ENCODE peak calls at places on chromosomes 4 and X, in four cellular contexts. U, Z, I and H are unnamed samples.

GRCh38 chr4:175562537-175562936 is 249.5 kb downstream of the GPM6A start:
- DNase-seq in U (no peak), Z (no peak), I (no peak), H (no peak)

GRCh38 chr4:118363166-118363565 is 10.4 kb upstream of the PRSS12 start:
- DNase-seq in U (no peak), Z (no peak), I (no peak), H (no peak)

GRCh38 chr4:181968371-181968770 is 274.8 kb upstream of the TENM3 start:
- DNase-seq in U (no peak), Z (no peak), I (no peak), H (no peak)

GRCh38 chrX:154430504-154430903 is 2.0 kb downstream of the ATP6AP1 start:
- DNase-seq in U (no peak), Z (no peak), I (no peak), H (no peak)

GRCh38 chr4:119020158-119020557 is 115.5 kb upstream of the MYOZ2 start:
- DNase-seq in U (no peak), Z (no peak), I (no peak), H (no peak)

GRCh38 chr4:108360857-108361820 is 192.4 kb upstream of the LEF1 start:
- DNase-seq in U (no peak), Z (no peak), I (no peak), H (no peak)

GRCh38 chr4:6206771-6207290 is 6.5 kb upstream of the JAKMIP1 start:
- DNase-seq in U (no peak), Z (no peak), I (no peak), H (no peak)

GRCh38 chr4:139986108-139986507 is 167.9 kb downstream of the MAML3 start:
- DNase-seq in U (no peak), Z (no peak), I (no peak), H (no peak)

GRCh38 chrX:70592091-70592490 is 147.5 kb downstream of the DLG3 start:
- DNase-seq in U (no peak), Z (no peak), I (no peak), H (no peak)

GRCh38 chr4:152073738-152074137 is 312.9 kb upstream of the GATB start:
- DNase-seq in U (no peak), Z (no peak), I (no peak), H (no peak)

GRCh38 chrX:46648660-46649059 is 75.1 kb downstream of the CHST7 start:
- DNase-seq in U (no peak), Z (no peak), I (no peak), H (no peak)

GRCh38 chrX:51837926-51838325 is 55.5 kb upstream of the MAGED1 start:
- DNase-seq in U (no peak), Z (peak; percentile 24), I (no peak), H (no peak)

GRCh38 chr4:155603360-155603891 is 63.2 kb upstream of the GUCY1A1 start:
- DNase-seq in U (no peak), Z (no peak), I (no peak), H (no peak)

GRCh38 chr4:15479089-15479912 is 9.6 kb downstream of the CC2D2A start:
- DNase-seq in U (no peak), Z (peak; percentile 42), I (no peak), H (no peak)

GRCh38 chrX:105460366-105460765 is 239.9 kb upstream of the TEX13A start:
- DNase-seq in U (no peak), Z (no peak), I (no peak), H (no peak)

GRCh38 chr4:37001688-37002436 is 242.7 kb upstream of the NWD2 start:
- DNase-seq in U (no peak), Z (no peak), I (no peak), H (no peak)

GRCh38 chr4:113979157-113979972 is at the start of gene ARSJ:
- DNase-seq in U (no peak), Z (peak; percentile 47), I (peak; percentile 11), H (no peak)

GRCh38 chr4:13529130-13529919 is 15.0 kb downstream of the NKX3-2 start:
- DNase-seq in U (no peak), Z (no peak), I (no peak), H (no peak)

GRCh38 chr4:155487231-155487630 is 110.5 kb upstream of the MAP9 start:
- DNase-seq in U (no peak), Z (no peak), I (no peak), H (no peak)

GRCh38 chr4:166309286-166309685 is 436.2 kb downstream of the TLL1 start:
- DNase-seq in U (no peak), Z (no peak), I (no peak), H (no peak)

GRCh38 chr4:133156096-133156495 is 7.0 kb downstream of the PCDH10 start:
- DNase-seq in U (no peak), Z (no peak), I (no peak), H (no peak)

GRCh38 chr4:166259081-166259480 is 386.0 kb downstream of the TLL1 start:
- DNase-seq in U (no peak), Z (no peak), I (no peak), H (no peak)

GRCh38 chrX:13489451-13489850 is 80.0 kb upstream of the EGFL6 start:
- DNase-seq in U (no peak), Z (no peak), I (peak; percentile 39), H (no peak)

GRCh38 chr4:38870098-38870850 is 2.7 kb downstream of the FAM114A1 start:
- DNase-seq in U (no peak), Z (no peak), I (no peak), H (no peak)

GRCh38 chrX:33138677-33139249 is 72.6 kb downstream of the DMD start:
- DNase-seq in U (no peak), Z (no peak), I (no peak), H (no peak)

GRCh38 chrX:27863813-27864212 is 56.0 kb downstream of the MAGEB10 start:
- DNase-seq in U (no peak), Z (no peak), I (no peak), H (no peak)

DNA sequence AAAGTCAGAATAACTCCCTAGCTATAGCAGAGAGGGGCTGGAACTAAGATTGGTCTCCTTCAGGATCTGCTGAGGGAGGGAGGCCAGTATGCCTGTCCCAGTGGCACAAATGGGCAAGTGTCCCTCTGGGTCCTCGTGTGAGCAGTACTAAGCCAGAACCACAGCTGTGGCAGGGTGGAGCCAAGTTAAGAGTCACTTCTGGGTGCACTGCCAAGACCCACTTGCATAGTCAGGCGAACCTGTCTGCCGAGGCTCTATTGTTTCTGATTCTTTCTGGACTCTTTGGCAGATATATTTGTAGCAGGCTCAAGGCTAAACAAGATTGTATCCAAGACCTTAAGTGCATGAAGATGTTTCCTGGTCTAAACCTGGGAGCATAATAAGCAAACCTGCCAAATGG is 1123.7 kb upstream of the POU3F4 start:
- DNase-seq in U (no peak), Z (no peak), I (no peak), H (no peak)
- H3K9me3 ChIP-seq in U (no peaks in the 10 kb centered on the region), Z (no peaks in the 10 kb centered on the region), I (no peaks in the 10 kb centered on the region), H (no peaks in the 10 kb centered on the region)

GRCh38 chrX:145549476-145549875 is 268.2 kb upstream of the SLITRK2 start:
- DNase-seq in U (no peak), Z (no peak), I (no peak), H (no peak)
- H3K9me3 ChIP-seq in U (no peaks in the 10 kb centered on the region), Z (no peaks in the 10 kb centered on the region), I (no peaks in the 10 kb centered on the region), H (no peaks in the 10 kb centered on the region)

DNA sequence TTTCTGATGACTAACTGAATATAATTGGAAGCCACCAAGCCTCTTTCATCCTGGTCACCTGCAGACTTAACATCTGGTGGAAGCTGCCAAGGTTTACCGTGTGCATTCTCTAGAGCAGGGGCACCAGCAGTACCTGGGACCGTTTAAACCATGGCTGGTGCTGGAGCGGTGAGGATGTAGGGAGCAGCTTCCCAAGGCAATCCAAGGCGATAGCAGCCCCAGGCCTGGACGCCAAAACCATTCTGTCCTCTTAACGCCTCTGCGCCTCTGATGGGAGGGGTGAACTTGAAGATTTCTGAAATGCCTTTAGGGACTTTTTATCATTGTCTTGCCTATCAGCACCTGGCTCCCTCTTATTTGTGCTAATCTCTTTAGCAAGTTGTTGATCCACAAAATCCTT is 37.3 kb upstream of the SPANXN2 start:
- DNase-seq in U (no peak), Z (no peak), I (no peak), H (no peak)
- H3K9me3 ChIP-seq in U (no peaks in the 10 kb centered on the region), Z (no peaks in the 10 kb centered on the region), I (no peaks in the 10 kb centered on the region), H (no peaks in the 10 kb centered on the region)

DNA sequence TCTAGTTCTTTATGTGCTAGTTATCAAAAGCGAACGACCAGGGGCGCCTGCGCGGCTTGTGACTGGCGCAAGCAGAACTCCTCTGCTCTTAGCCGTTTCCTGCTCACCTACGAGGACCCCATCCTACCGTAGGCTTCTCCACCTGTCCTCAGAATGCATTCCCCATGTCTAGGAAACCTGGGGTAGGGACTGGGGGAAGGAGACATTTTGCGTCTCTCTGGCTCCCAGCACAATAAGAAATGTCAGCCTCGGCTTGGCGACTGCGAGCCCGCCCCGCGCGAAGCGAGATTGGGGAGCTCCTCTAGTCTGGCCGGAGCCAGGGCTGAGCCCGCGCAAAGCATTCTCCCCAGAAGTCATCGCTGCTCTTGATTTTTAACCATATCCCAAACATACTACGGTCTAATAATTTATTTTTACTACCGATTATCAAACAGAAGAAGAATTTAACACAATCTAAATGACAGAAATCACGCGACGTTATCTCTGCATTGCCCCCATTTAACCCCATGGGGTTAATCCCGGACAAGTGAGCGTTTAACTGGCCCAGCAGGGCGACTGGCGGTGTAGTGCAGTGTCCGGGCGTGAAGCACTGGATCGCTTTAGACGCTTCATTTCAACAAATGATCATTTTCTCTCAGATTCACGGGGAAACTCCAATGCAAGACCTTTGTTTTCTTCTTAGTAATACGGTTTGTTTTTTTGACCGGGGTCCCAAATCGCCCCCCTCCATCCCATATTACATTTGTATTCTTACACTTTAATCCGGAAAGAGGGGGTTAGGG is 7.9 kb upstream of the PITX2 start:
- DNase-seq in U (no peak), Z (no peak), I (no peak), H (no peak)
- H3K9me3 ChIP-seq in U (no peaks in the 10 kb centered on the region), Z (no peaks in the 10 kb centered on the region), I (no peaks in the 10 kb centered on the region), H (no peaks in the 10 kb centered on the region)

DNA sequence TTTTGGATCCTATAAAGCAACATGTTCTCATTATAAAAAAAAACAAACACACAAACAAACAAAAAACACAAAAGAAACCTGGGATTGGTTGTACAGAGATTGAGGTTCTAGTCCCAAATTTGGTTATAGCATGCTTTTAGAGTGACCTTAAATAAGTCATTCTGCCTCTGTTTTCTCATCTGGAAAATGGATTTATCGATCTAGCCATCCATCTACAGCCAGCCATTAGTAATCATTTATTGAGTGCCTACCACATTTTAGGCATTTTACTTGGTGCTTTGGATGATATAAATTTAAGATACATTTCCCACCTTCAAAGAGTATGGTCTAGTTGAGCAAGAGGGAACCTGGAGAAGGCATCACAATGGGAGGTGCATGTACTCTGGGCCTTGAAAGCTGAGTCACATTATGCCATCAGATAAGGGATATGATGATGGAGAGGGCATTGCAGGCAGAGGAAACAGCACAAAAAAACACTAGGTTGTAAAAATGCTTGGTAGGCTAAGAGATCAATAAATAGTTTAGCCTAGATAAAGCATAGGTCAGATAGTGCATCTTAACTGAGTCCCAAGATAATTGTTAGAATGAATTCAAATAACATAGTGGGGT is 91.4 kb downstream of the HEPH start:
- DNase-seq in U (no peak), Z (no peak), I (no peak), H (no peak)
- H3K9me3 ChIP-seq in U (no peaks in the 10 kb centered on the region), Z (no peaks in the 10 kb centered on the region), I (no peaks in the 10 kb centered on the region), H (no peaks in the 10 kb centered on the region)

GRCh38 chrX:55206152-55206941 is 13.8 kb upstream of the PAGE5 start:
- DNase-seq in U (no peak), Z (no peak), I (no peak), H (no peak)
- H3K9me3 ChIP-seq in U (no peaks in the 10 kb centered on the region), Z (no peaks in the 10 kb centered on the region), I (no peaks in the 10 kb centered on the region), H (no peaks in the 10 kb centered on the region)

GRCh38 chr4:190018201-190018920 is 8.7 kb downstream of the FRG2 start:
- DNase-seq in U (no peak), Z (no peak), I (no peak), H (no peak)
- H3K9me3 ChIP-seq in U (no peaks in the 10 kb centered on the region), Z (no peaks in the 10 kb centered on the region), I (no peaks in the 10 kb centered on the region), H (no peaks in the 10 kb centered on the region)

GRCh38 chrX:19629541-19629940 is 114.2 kb upstream of the MAP3K15 start:
- DNase-seq in U (no peak), Z (no peak), I (no peak), H (no peak)
- H3K9me3 ChIP-seq in U (no peaks in the 10 kb centered on the region), Z (no peaks in the 10 kb centered on the region), I (no peaks in the 10 kb centered on the region), H (no peaks in the 10 kb centered on the region)